ENCODE peak calls at places on chromosomes 16 and 17, in five cellular contexts. Z is mesenchymal stem cell, G is H9, D is neuronal stem cell, U is H1. J is an unnamed sample.

GRCh38 chr16:47230296-47230695 is 86.6 kb upstream of the NETO2 start:
- DNase-seq in Z (no peak), G (no peak), D (no peak), U (no peak), J (no peak)

GRCh38 chr17:76107507-76107906 is 3.9 kb upstream of the EXOC7 start:
- DNase-seq in Z (no peak), G (no peak), D (no peak), U (no peak), J (no peak)

GRCh38 chr16:6209355-6209930 is 1111.8 kb upstream of the EEF2KMT start:
- DNase-seq in Z (no peak), G (no peak), D (no peak), U (no peak), J (no peak)

GRCh38 chr16:881219-882097 is 80.9 kb upstream of the GNG13 start:
- DNase-seq in Z (no peak), G (no peak), D (no peak), U (no peak), J (no peak)

GRCh38 chr16:11619327-11619851 is 32.7 kb upstream of the LITAF start:
- DNase-seq in Z (no peak), G (no peak), D (no peak), U (no peak), J (peak)

GRCh38 chr17:58808609-58809563 is 53.2 kb downstream of the PPM1E start:
- DNase-seq in Z (no peak), G (no peak), D (no peak), U (no peak), J (no peak)

GRCh38 chr16:81445143-81445922 is 725 bp downstream of the CMIP start:
- DNase-seq in Z (peak), G (no peak), D (no peak), U (no peak), J (no peak)

GRCh38 chr17:7862692-7863437 is 5.1 kb downstream of the CYB5D1 start:
- DNase-seq in Z (peak), G (peak), D (peak), U (no peak), J (no peak)

GRCh38 chr17:35790826-35791225 is 4.6 kb downstream of the MMP28 start:
- DNase-seq in Z (no peak), G (no peak), D (no peak), U (no peak), J (no peak)

GRCh38 chr16:82756283-82756599 is 129.5 kb downstream of the CDH13 start:
- DNase-seq in Z (no peak), G (no peak), D (no peak), U (no peak), J (no peak)

GRCh38 chr17:57638284-57638683 is 106.8 kb downstream of the CCDC182 start:
- DNase-seq in Z (no peak), G (no peak), D (no peak), U (no peak), J (no peak)

GRCh38 chr17:77694391-77695363 is 263.8 kb upstream of the TNRC6C start:
- DNase-seq in Z (no peak), G (peak), D (no peak), U (no peak), J (no peak)

GRCh38 chr17:72193395-72194106 is 72.7 kb downstream of the SOX9 start:
- DNase-seq in Z (no peak), G (no peak), D (no peak), U (no peak), J (no peak)

GRCh38 chr16:66044089-66044488 is 322.4 kb upstream of the CDH5 start:
- DNase-seq in Z (no peak), G (no peak), D (no peak), U (no peak), J (no peak)

GRCh38 chr17:77374170-77374936 is 233.6 kb downstream of the SEC14L1 start:
- DNase-seq in Z (peak), G (peak), D (peak), U (peak), J (peak)

GRCh38 chr16:84999200-84999599 is 12.1 kb downstream of the ZDHHC7 start:
- DNase-seq in Z (no peak), G (no peak), D (no peak), U (no peak), J (no peak)

GRCh38 chr17:71899317-71899716 is 221.5 kb upstream of the SOX9 start:
- DNase-seq in Z (no peak), G (no peak), D (no peak), U (no peak), J (no peak)

GRCh38 chr17:33267279-33267790 is 25.8 kb downstream of the ASIC2 start:
- DNase-seq in Z (peak), G (no peak), D (no peak), U (no peak), J (peak)

GRCh38 chr17:2929881-2930533 is 133.4 kb downstream of the OR1D5 start:
- DNase-seq in Z (peak), G (peak), D (peak), U (peak), J (peak)

GRCh38 chr17:77025781-77026180 is 115.0 kb upstream of the SEC14L1 start:
- DNase-seq in Z (no peak), G (no peak), D (no peak), U (no peak), J (no peak)

GRCh38 chr17:27793168-27793905 is 7.0 kb downstream of the NOS2 start:
- DNase-seq in Z (no peak), G (peak), D (peak), U (no peak), J (peak)

GRCh38 chr17:27792095-27792494 is 8.2 kb downstream of the NOS2 start:
- DNase-seq in Z (no peak), G (no peak), D (no peak), U (no peak), J (peak)

GRCh38 chr17:27797390-27798091 is 2.8 kb downstream of the NOS2 start:
- DNase-seq in Z (no peak), G (no peak), D (no peak), U (no peak), J (peak)

GRCh38 chr17:27798376-27798775 is 2.0 kb downstream of the NOS2 start:
- DNase-seq in Z (no peak), G (no peak), D (no peak), U (no peak), J (no peak)

GRCh38 chr17:27793906-27794380 is 6.4 kb downstream of the NOS2 start:
- DNase-seq in Z (no peak), G (no peak), D (no peak), U (no peak), J (no peak)
- H3K9ac ChIP-seq in Z (no peak), G (no peak), D (no peak), U (no peak), J (peak)

GRCh38 chr16:22144520-22144919 is 17.8 kb upstream of the SDR42E2 start:
- DNase-seq in Z (no peak), G (no peak), D (no peak), U (no peak), J (no peak)

GRCh38 chr16:22141746-22142145 is 20.6 kb upstream of the SDR42E2 start:
- DNase-seq in Z (peak), G (peak), D (no peak), U (no peak), J (peak)

GRCh38 chr16:22138482-22138881 is 23.8 kb upstream of the SDR42E2 start:
- DNase-seq in Z (no peak), G (no peak), D (no peak), U (no peak), J (no peak)

GRCh38 chr16:22139008-22139407 is 23.3 kb upstream of the SDR42E2 start:
- DNase-seq in Z (no peak), G (no peak), D (no peak), U (no peak), J (no peak)

GRCh38 chr16:22139732-22140131 is 22.6 kb upstream of the SDR42E2 start:
- DNase-seq in Z (no peak), G (no peak), D (no peak), U (no peak), J (no peak)
- H2BK12ac ChIP-seq in Z (no peak), G (no peak), D (no peak), U (no peak), J (no peak)

GRCh38 chr16:26365555-26365954 is 673.8 kb downstream of the HS3ST4 start:
- DNase-seq in Z (no peak), G (no peak), D (no peak), U (peak), J (no peak)

GRCh38 chr16:26360867-26361266 is 669.1 kb downstream of the HS3ST4 start:
- DNase-seq in Z (no peak), G (no peak), D (no peak), U (no peak), J (no peak)

DNA sequence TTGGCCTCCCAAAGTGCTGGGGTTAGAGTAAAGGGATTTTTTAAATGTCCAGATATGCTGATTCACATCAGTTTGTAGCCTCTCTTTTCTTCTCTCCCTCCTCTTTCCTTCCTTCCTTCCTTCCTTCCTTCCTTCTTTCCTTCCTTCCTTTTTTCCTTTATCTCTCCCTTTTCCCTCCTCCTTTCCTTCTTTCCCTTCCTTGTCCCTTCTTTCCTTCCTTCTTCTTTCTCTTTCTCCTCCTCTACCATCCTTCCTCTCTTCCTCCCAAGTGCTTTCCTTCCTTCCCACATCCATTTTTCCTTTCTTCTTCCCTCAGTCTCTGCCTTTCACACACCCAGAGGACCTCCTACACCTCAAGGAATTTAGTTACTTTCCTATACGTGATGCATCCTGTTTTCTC is 671.8 kb downstream of the HS3ST4 start:
- DNase-seq in Z (no peak), G (no peak), D (no peak), U (no peak), J (no peak)
- H3K14ac ChIP-seq in Z (no peak), G (no peak), D (no peak), U (no peak), J (no peak)

GRCh38 chr17:82351713-82352488 is 7.1 kb upstream of the TEX19 start:
- DNase-seq in Z (peak), G (peak), D (peak), U (peak), J (peak)

GRCh38 chr17:82348866-82349265 is 10.2 kb upstream of the TEX19 start:
- DNase-seq in Z (no peak), G (no peak), D (no peak), U (no peak), J (no peak)

GRCh38 chr17:82349287-82349701 is 9.8 kb upstream of the TEX19 start:
- DNase-seq in Z (no peak), G (no peak), D (no peak), U (no peak), J (no peak)

GRCh38 chr17:82351254-82351712 is 7.8 kb upstream of the TEX19 start:
- DNase-seq in Z (no peak), G (no peak), D (no peak), U (no peak), J (no peak)

GRCh38 chr17:82350182-82351030 is 8.6 kb upstream of the TEX19 start:
- DNase-seq in Z (no peak), G (no peak), D (no peak), U (no peak), J (no peak)
- H3K9ac ChIP-seq in Z (no peak), G (no peak), D (peak), U (no peak), J (no peak)

GRCh38 chr16:56580391-56581048 is 8.8 kb upstream of the MT3 start:
- DNase-seq in Z (no peak), G (no peak), D (no peak), U (no peak), J (no peak)
- H2BK12ac ChIP-seq in Z (no peak), G (no peak), D (no peak), U (no peak), J (no peak)